ENCODE peak calls at places on chromosomes 3 and 15, in seven cellular contexts. One of them, this sample, is unnamed. For H3K36me3, the result is how much of the 10 kb centered on the place peaks cover.

GRCh38 chr15:70243686-70244540 is 146.2 kb upstream of the TLE3 start:
- DNase-seq in esophagus muscularis mucosa: no peak
- DNase-seq in HepG2: no peak
- DNase-seq in stomach: no peak
- DNase-seq in transverse colon: no peak
- DNase-seq in H1: no peak
- DNase-seq in sigmoid colon: peak
- DNase-seq in this sample: no peak

GRCh38 chr3:42505849-42506410 is 3.5 kb downstream of the VIPR1 start:
- DNase-seq in transverse colon: peak
- DNase-seq in esophagus muscularis mucosa: no peak
- DNase-seq in sigmoid colon: peak
- DNase-seq in H1: peak
- DNase-seq in stomach: no peak
- DNase-seq in HepG2: no peak
- DNase-seq in this sample: peak

GRCh38 chr3:134360046-134360445 is 14.2 kb downstream of the AMOTL2 start:
- DNase-seq in stomach: no peak
- DNase-seq in transverse colon: no peak
- DNase-seq in esophagus muscularis mucosa: no peak
- DNase-seq in sigmoid colon: peak
- DNase-seq in H1: no peak
- DNase-seq in HepG2: no peak
- DNase-seq in this sample: peak

GRCh38 chr15:99408236-99409096 is 157.2 kb downstream of the LRRC28 start:
- DNase-seq in HepG2: no peak
- DNase-seq in H1: no peak
- DNase-seq in stomach: no peak
- DNase-seq in esophagus muscularis mucosa: peak
- DNase-seq in sigmoid colon: no peak
- DNase-seq in transverse colon: no peak
- DNase-seq in this sample: no peak

GRCh38 chr3:47464603-47465002 is 11.1 kb downstream of the SCAP start:
- DNase-seq in stomach: no peak
- DNase-seq in esophagus muscularis mucosa: no peak
- DNase-seq in transverse colon: no peak
- DNase-seq in H1: no peak
- DNase-seq in sigmoid colon: no peak
- DNase-seq in HepG2: no peak
- DNase-seq in this sample: no peak

GRCh38 chr3:156477306-156477705 is 77.6 kb downstream of the SSR3 start:
- DNase-seq in transverse colon: no peak
- DNase-seq in sigmoid colon: no peak
- DNase-seq in stomach: no peak
- DNase-seq in esophagus muscularis mucosa: no peak
- DNase-seq in H1: no peak
- DNase-seq in HepG2: no peak
- DNase-seq in this sample: no peak

GRCh38 chr3:190059242-190059590 is 61.5 kb downstream of the P3H2 start:
- DNase-seq in H1: no peak
- DNase-seq in HepG2: no peak
- DNase-seq in esophagus muscularis mucosa: no peak
- DNase-seq in sigmoid colon: no peak
- DNase-seq in transverse colon: no peak
- DNase-seq in stomach: no peak
- DNase-seq in this sample: no peak

GRCh38 chr3:195147649-195148121 is 123.3 kb downstream of the XXYLT1 start:
- DNase-seq in transverse colon: peak
- DNase-seq in esophagus muscularis mucosa: no peak
- DNase-seq in sigmoid colon: peak
- DNase-seq in stomach: peak
- DNase-seq in H1: no peak
- DNase-seq in HepG2: no peak
- DNase-seq in this sample: peak

GRCh38 chr3:187849255-187849654 is 104.0 kb upstream of the BCL6 start:
- DNase-seq in esophagus muscularis mucosa: peak
- DNase-seq in transverse colon: no peak
- DNase-seq in H1: peak
- DNase-seq in stomach: no peak
- DNase-seq in sigmoid colon: no peak
- DNase-seq in HepG2: no peak
- DNase-seq in this sample: no peak

GRCh38 chr15:38035701-38036100 is 101.3 kb downstream of the TMCO5A start:
- DNase-seq in sigmoid colon: no peak
- DNase-seq in transverse colon: no peak
- DNase-seq in stomach: no peak
- DNase-seq in HepG2: no peak
- DNase-seq in esophagus muscularis mucosa: no peak
- DNase-seq in H1: no peak
- DNase-seq in this sample: no peak

GRCh38 chr3:15241341-15241740 is 35.3 kb downstream of the CAPN7 start:
- DNase-seq in transverse colon: no peak
- DNase-seq in stomach: no peak
- DNase-seq in esophagus muscularis mucosa: no peak
- DNase-seq in sigmoid colon: peak
- DNase-seq in HepG2: no peak
- DNase-seq in H1: no peak
- DNase-seq in this sample: no peak

GRCh38 chr3:15243822-15244482 is 37.9 kb downstream of the CAPN7 start:
- DNase-seq in transverse colon: no peak
- DNase-seq in sigmoid colon: no peak
- DNase-seq in H1: no peak
- DNase-seq in esophagus muscularis mucosa: no peak
- DNase-seq in HepG2: no peak
- DNase-seq in stomach: no peak
- DNase-seq in this sample: no peak

GRCh38 chr3:15246186-15246585 is 40.1 kb downstream of the CAPN7 start:
- DNase-seq in H1: no peak
- DNase-seq in HepG2: no peak
- DNase-seq in esophagus muscularis mucosa: no peak
- DNase-seq in stomach: no peak
- DNase-seq in sigmoid colon: no peak
- DNase-seq in transverse colon: no peak
- DNase-seq in this sample: no peak
- H3K36me3 ChIP-seq in H1: under half
- H3K36me3 ChIP-seq in HepG2: under half
- H3K36me3 ChIP-seq in esophagus muscularis mucosa: half or more
- H3K36me3 ChIP-seq in stomach: half or more
- H3K36me3 ChIP-seq in sigmoid colon: half or more
- H3K36me3 ChIP-seq in transverse colon: half or more
- H3K36me3 ChIP-seq in this sample: half or more

GRCh38 chr3:11721114-11721440 is 77.4 kb upstream of the VGLL4 start:
- DNase-seq in esophagus muscularis mucosa: no peak
- DNase-seq in H1: no peak
- DNase-seq in transverse colon: no peak
- DNase-seq in stomach: no peak
- DNase-seq in sigmoid colon: no peak
- DNase-seq in HepG2: no peak
- DNase-seq in this sample: no peak

GRCh38 chr3:11718582-11719405 is 75.1 kb upstream of the VGLL4 start:
- DNase-seq in sigmoid colon: peak
- DNase-seq in stomach: peak
- DNase-seq in H1: peak
- DNase-seq in HepG2: peak
- DNase-seq in esophagus muscularis mucosa: no peak
- DNase-seq in transverse colon: peak
- DNase-seq in this sample: peak

GRCh38 chr3:11719406-11720219 is 75.9 kb upstream of the VGLL4 start:
- DNase-seq in transverse colon: peak
- DNase-seq in HepG2: peak
- DNase-seq in stomach: peak
- DNase-seq in H1: peak
- DNase-seq in esophagus muscularis mucosa: no peak
- DNase-seq in sigmoid colon: peak
- DNase-seq in this sample: peak

GRCh38 chr3:11717768-11718581 is 74.3 kb upstream of the VGLL4 start:
- DNase-seq in HepG2: peak
- DNase-seq in esophagus muscularis mucosa: no peak
- DNase-seq in stomach: no peak
- DNase-seq in transverse colon: no peak
- DNase-seq in H1: no peak
- DNase-seq in sigmoid colon: no peak
- DNase-seq in this sample: no peak

GRCh38 chr3:11720220-11721113 is 76.8 kb upstream of the VGLL4 start:
- DNase-seq in esophagus muscularis mucosa: no peak
- DNase-seq in HepG2: peak
- DNase-seq in sigmoid colon: peak
- DNase-seq in transverse colon: peak
- DNase-seq in stomach: peak
- DNase-seq in H1: peak
- DNase-seq in this sample: peak
- TF ChIP-seq POLR2AphosphoS5 in esophagus muscularis mucosa: peak
- TF ChIP-seq POLR2AphosphoS5 in HepG2: no peak
- TF ChIP-seq POLR2AphosphoS5 in sigmoid colon: peak
- TF ChIP-seq POLR2AphosphoS5 in transverse colon: peak
- TF ChIP-seq POLR2AphosphoS5 in stomach: peak
- TF ChIP-seq POLR2AphosphoS5 in H1: no peak
- TF ChIP-seq POLR2AphosphoS5 in this sample: peak

GRCh38 chr3:152258448-152259302 is 10.1 kb upstream of the MBNL1 start:
- DNase-seq in transverse colon: peak
- DNase-seq in HepG2: peak
- DNase-seq in H1: no peak
- DNase-seq in esophagus muscularis mucosa: no peak
- DNase-seq in stomach: peak
- DNase-seq in sigmoid colon: peak
- DNase-seq in this sample: peak
- TF ChIP-seq EP300 in transverse colon: no peak
- TF ChIP-seq EP300 in HepG2: peak
- TF ChIP-seq EP300 in H1: no peak
- TF ChIP-seq EP300 in esophagus muscularis mucosa: peak
- TF ChIP-seq EP300 in stomach: peak
- TF ChIP-seq EP300 in sigmoid colon: no peak
- TF ChIP-seq EP300 in this sample: no peak

GRCh38 chr3:25603703-25604102 is 61.0 kb downstream of the TOP2B start:
- DNase-seq in transverse colon: no peak
- DNase-seq in stomach: no peak
- DNase-seq in HepG2: no peak
- DNase-seq in esophagus muscularis mucosa: no peak
- DNase-seq in sigmoid colon: no peak
- DNase-seq in H1: no peak
- DNase-seq in this sample: no peak
- H3K36me3 ChIP-seq in transverse colon: under half
- H3K36me3 ChIP-seq in stomach: half or more
- H3K36me3 ChIP-seq in HepG2: under half
- H3K36me3 ChIP-seq in esophagus muscularis mucosa: half or more
- H3K36me3 ChIP-seq in sigmoid colon: half or more
- H3K36me3 ChIP-seq in H1: half or more
- H3K36me3 ChIP-seq in this sample: half or more

GRCh38 chr15:44720460-44721185 is 9.3 kb downstream of the B2M start:
- DNase-seq in H1: no peak
- DNase-seq in transverse colon: no peak
- DNase-seq in stomach: no peak
- DNase-seq in HepG2: no peak
- DNase-seq in sigmoid colon: no peak
- DNase-seq in esophagus muscularis mucosa: no peak
- DNase-seq in this sample: no peak

GRCh38 chr15:44716983-44717602 is 5.8 kb downstream of the B2M start:
- DNase-seq in transverse colon: no peak
- DNase-seq in stomach: no peak
- DNase-seq in esophagus muscularis mucosa: no peak
- DNase-seq in sigmoid colon: no peak
- DNase-seq in HepG2: no peak
- DNase-seq in H1: no peak
- DNase-seq in this sample: no peak

GRCh38 chr15:44718927-44719292 is 7.6 kb downstream of the B2M start:
- DNase-seq in stomach: no peak
- DNase-seq in esophagus muscularis mucosa: no peak
- DNase-seq in H1: no peak
- DNase-seq in HepG2: no peak
- DNase-seq in transverse colon: no peak
- DNase-seq in sigmoid colon: no peak
- DNase-seq in this sample: no peak

GRCh38 chr15:44719293-44719999 is 8.1 kb downstream of the B2M start:
- DNase-seq in HepG2: peak
- DNase-seq in stomach: no peak
- DNase-seq in esophagus muscularis mucosa: no peak
- DNase-seq in H1: no peak
- DNase-seq in sigmoid colon: no peak
- DNase-seq in transverse colon: no peak
- DNase-seq in this sample: no peak

GRCh38 chr15:44718180-44718926 is 7.0 kb downstream of the B2M start:
- DNase-seq in H1: no peak
- DNase-seq in esophagus muscularis mucosa: no peak
- DNase-seq in HepG2: no peak
- DNase-seq in transverse colon: no peak
- DNase-seq in sigmoid colon: no peak
- DNase-seq in stomach: no peak
- DNase-seq in this sample: no peak
- TF ChIP-seq POLR2AphosphoS5 in H1: no peak
- TF ChIP-seq POLR2AphosphoS5 in esophagus muscularis mucosa: no peak
- TF ChIP-seq POLR2AphosphoS5 in HepG2: no peak
- TF ChIP-seq POLR2AphosphoS5 in transverse colon: no peak
- TF ChIP-seq POLR2AphosphoS5 in sigmoid colon: no peak
- TF ChIP-seq POLR2AphosphoS5 in stomach: no peak
- TF ChIP-seq POLR2AphosphoS5 in this sample: no peak

GRCh38 chr15:33137101-33137500 is 57.4 kb downstream of the FMN1 start:
- DNase-seq in transverse colon: no peak
- DNase-seq in HepG2: no peak
- DNase-seq in stomach: no peak
- DNase-seq in H1: no peak
- DNase-seq in sigmoid colon: no peak
- DNase-seq in esophagus muscularis mucosa: no peak
- DNase-seq in this sample: no peak

GRCh38 chr15:33138000-33138399 is 56.5 kb downstream of the FMN1 start:
- DNase-seq in sigmoid colon: no peak
- DNase-seq in esophagus muscularis mucosa: no peak
- DNase-seq in stomach: no peak
- DNase-seq in transverse colon: no peak
- DNase-seq in HepG2: no peak
- DNase-seq in H1: no peak
- DNase-seq in this sample: no peak

GRCh38 chr15:33142708-33143107 is 51.8 kb downstream of the FMN1 start:
- DNase-seq in HepG2: peak
- DNase-seq in H1: no peak
- DNase-seq in sigmoid colon: no peak
- DNase-seq in stomach: no peak
- DNase-seq in esophagus muscularis mucosa: no peak
- DNase-seq in transverse colon: no peak
- DNase-seq in this sample: no peak

GRCh38 chr15:33135355-33135781 is 59.1 kb downstream of the FMN1 start:
- DNase-seq in H1: no peak
- DNase-seq in transverse colon: no peak
- DNase-seq in sigmoid colon: no peak
- DNase-seq in esophagus muscularis mucosa: no peak
- DNase-seq in stomach: no peak
- DNase-seq in HepG2: no peak
- DNase-seq in this sample: no peak

GRCh38 chr15:33140326-33140725 is 54.2 kb downstream of the FMN1 start:
- DNase-seq in esophagus muscularis mucosa: no peak
- DNase-seq in transverse colon: no peak
- DNase-seq in stomach: no peak
- DNase-seq in sigmoid colon: no peak
- DNase-seq in H1: no peak
- DNase-seq in HepG2: no peak
- DNase-seq in this sample: no peak
- TF ChIP-seq EP300 in esophagus muscularis mucosa: no peak
- TF ChIP-seq EP300 in transverse colon: no peak
- TF ChIP-seq EP300 in stomach: no peak
- TF ChIP-seq EP300 in sigmoid colon: no peak
- TF ChIP-seq EP300 in H1: no peak
- TF ChIP-seq EP300 in HepG2: no peak
- TF ChIP-seq EP300 in this sample: no peak